ENCODE peak calls at places on chromosomes 2 and 18, in five cellular contexts. One of them, this sample, is unnamed.

GRCh38 chr2:9914384-9915065 is 37.0 kb upstream of the GRHL1 start:
- DNase-seq in heart left ventricle: no peak
- DNase-seq in body of pancreas: no peak
- DNase-seq in A549: peak; percentile 60
- DNase-seq in HCT116: peak; percentile 76
- DNase-seq in this sample: no peak

GRCh38 chr2:36482576-36483214 is 115.3 kb downstream of the FEZ2 start:
- DNase-seq in heart left ventricle: no peak
- DNase-seq in body of pancreas: peak; percentile 52
- DNase-seq in A549: no peak
- DNase-seq in HCT116: no peak
- DNase-seq in this sample: no peak

GRCh38 chr18:33588361-33588760 is 10.3 kb downstream of the ASXL3 start:
- DNase-seq in heart left ventricle: no peak
- DNase-seq in body of pancreas: no peak
- DNase-seq in A549: no peak
- DNase-seq in HCT116: no peak
- DNase-seq in this sample: no peak

GRCh38 chr2:202290316-202290715 is 24.8 kb downstream of the NOP58 start:
- DNase-seq in heart left ventricle: no peak
- DNase-seq in body of pancreas: no peak
- DNase-seq in A549: no peak
- DNase-seq in HCT116: no peak
- DNase-seq in this sample: no peak

GRCh38 chr2:168773719-168774521 is 28.5 kb upstream of the NOSTRIN start:
- DNase-seq in heart left ventricle: peak; percentile 55
- DNase-seq in body of pancreas: peak; percentile 83
- DNase-seq in A549: peak; percentile 13
- DNase-seq in HCT116: peak; percentile 52
- DNase-seq in this sample: peak; percentile 16

GRCh38 chr2:149191915-149192314 is 138.5 kb upstream of the LYPD6 start:
- DNase-seq in heart left ventricle: no peak
- DNase-seq in body of pancreas: no peak
- DNase-seq in A549: no peak
- DNase-seq in HCT116: no peak
- DNase-seq in this sample: no peak

GRCh38 chr18:21191596-21192307 is 50.3 kb upstream of the GREB1L start:
- DNase-seq in heart left ventricle: peak; percentile 40
- DNase-seq in body of pancreas: peak; percentile 30
- DNase-seq in A549: peak; percentile 20
- DNase-seq in HCT116: peak; percentile 57
- DNase-seq in this sample: peak; percentile 20

GRCh38 chr2:29249666-29250253 is 134.5 kb downstream of the CLIP4 start:
- DNase-seq in heart left ventricle: no peak
- DNase-seq in body of pancreas: no peak
- DNase-seq in A549: no peak
- DNase-seq in HCT116: no peak
- DNase-seq in this sample: no peak

GRCh38 chr18:34028341-34028740 is 196.4 kb downstream of the NOL4 start:
- DNase-seq in heart left ventricle: no peak
- DNase-seq in body of pancreas: no peak
- DNase-seq in A549: no peak
- DNase-seq in HCT116: no peak
- DNase-seq in this sample: no peak

GRCh38 chr2:224217962-224218347 is 178.9 kb upstream of the SERPINE2 start:
- DNase-seq in heart left ventricle: peak; percentile 34
- DNase-seq in body of pancreas: peak; percentile 10
- DNase-seq in A549: no peak
- DNase-seq in HCT116: no peak
- DNase-seq in this sample: no peak

GRCh38 chr18:69564602-69565001 is 163.9 kb downstream of the DOK6 start:
- DNase-seq in heart left ventricle: no peak
- DNase-seq in body of pancreas: no peak
- DNase-seq in A549: no peak
- DNase-seq in HCT116: no peak
- DNase-seq in this sample: no peak

GRCh38 chr2:240466579-240467148 is 31.2 kb downstream of the GPC1 start:
- DNase-seq in heart left ventricle: peak; percentile 17
- DNase-seq in body of pancreas: peak; percentile 1
- DNase-seq in A549: no peak
- DNase-seq in HCT116: no peak
- DNase-seq in this sample: peak; percentile 15

GRCh38 chr2:239443666-239444567 is 43.1 kb upstream of the HDAC4 start:
- DNase-seq in heart left ventricle: no peak
- DNase-seq in body of pancreas: no peak
- DNase-seq in A549: peak; percentile 15
- DNase-seq in HCT116: no peak
- DNase-seq in this sample: no peak

GRCh38 chr18:61551586-61551985 is 218.4 kb downstream of the CDH20 start:
- DNase-seq in heart left ventricle: peak; percentile 47
- DNase-seq in body of pancreas: peak; percentile 73
- DNase-seq in A549: peak; percentile 39
- DNase-seq in HCT116: peak; percentile 79
- DNase-seq in this sample: no peak

GRCh38 chr2:84906108-84906899 is 848 bp downstream of the TMSB10 start:
- DNase-seq in heart left ventricle: peak; percentile 56
- DNase-seq in body of pancreas: peak; percentile 53
- DNase-seq in A549: no peak
- DNase-seq in HCT116: no peak
- DNase-seq in this sample: no peak

GRCh38 chr2:151241224-151241623 is 20.4 kb downstream of the RBM43 start:
- DNase-seq in heart left ventricle: no peak
- DNase-seq in body of pancreas: no peak
- DNase-seq in A549: no peak
- DNase-seq in HCT116: no peak
- DNase-seq in this sample: no peak

GRCh38 chr2:28327963-28328922 is 64.4 kb upstream of the FOSL2 start:
- DNase-seq in heart left ventricle: no peak
- DNase-seq in body of pancreas: no peak
- DNase-seq in A549: no peak
- DNase-seq in HCT116: no peak
- DNase-seq in this sample: no peak

GRCh38 chr2:175168564-175168945 is 552 bp upstream of the ATF2 start:
- DNase-seq in heart left ventricle: no peak
- DNase-seq in body of pancreas: no peak
- DNase-seq in A549: no peak
- DNase-seq in HCT116: no peak
- DNase-seq in this sample: no peak

GRCh38 chr2:160299540-160299939 is 99.5 kb upstream of the ITGB6 start:
- DNase-seq in heart left ventricle: no peak
- DNase-seq in body of pancreas: no peak
- DNase-seq in A549: no peak
- DNase-seq in HCT116: no peak
- DNase-seq in this sample: no peak

GRCh38 chr2:74366036-74366435 is 14.1 kb downstream of the DCTN1 start:
- DNase-seq in heart left ventricle: no peak
- DNase-seq in body of pancreas: no peak
- DNase-seq in A549: no peak
- DNase-seq in HCT116: no peak
- DNase-seq in this sample: no peak

GRCh38 chr2:112648081-112648480 is 2.3 kb downstream of the SLC20A1 start:
- DNase-seq in heart left ventricle: no peak
- DNase-seq in body of pancreas: no peak
- DNase-seq in A549: no peak
- DNase-seq in HCT116: no peak
- DNase-seq in this sample: no peak

GRCh38 chr2:151947524-151948165 is 119.4 kb upstream of the ARL5A start:
- DNase-seq in heart left ventricle: no peak
- DNase-seq in body of pancreas: peak; percentile 55
- DNase-seq in A549: no peak
- DNase-seq in HCT116: no peak
- DNase-seq in this sample: no peak

GRCh38 chr2:20448246-20449046 is 1.6 kb downstream of the RHOB start:
- DNase-seq in heart left ventricle: peak; percentile 25
- DNase-seq in body of pancreas: no peak
- DNase-seq in A549: peak; percentile 32
- DNase-seq in HCT116: no peak
- DNase-seq in this sample: peak; percentile 27

GRCh38 chr2:216635171-216635570 is 2.0 kb downstream of the IGFBP2 start:
- DNase-seq in heart left ventricle: no peak
- DNase-seq in body of pancreas: no peak
- DNase-seq in A549: no peak
- DNase-seq in HCT116: no peak
- DNase-seq in this sample: no peak

GRCh38 chr2:125471963-125472362 is 1184.0 kb upstream of the GYPC start:
- DNase-seq in heart left ventricle: no peak
- DNase-seq in body of pancreas: peak; percentile 22
- DNase-seq in A549: peak; percentile 2
- DNase-seq in HCT116: no peak
- DNase-seq in this sample: no peak

GRCh38 chr2:98929920-98930319 is 6.1 kb downstream of the CRACDL start:
- DNase-seq in heart left ventricle: no peak
- DNase-seq in body of pancreas: no peak
- DNase-seq in A549: no peak
- DNase-seq in HCT116: no peak
- DNase-seq in this sample: no peak

GRCh38 chr2:54966165-54966819 is 84.0 kb downstream of the RTN4 start:
- DNase-seq in heart left ventricle: no peak
- DNase-seq in body of pancreas: no peak
- DNase-seq in A549: no peak
- DNase-seq in HCT116: no peak
- DNase-seq in this sample: no peak

GRCh38 chr2:156537147-156537546 is 101.0 kb downstream of the GPD2 start:
- DNase-seq in heart left ventricle: no peak
- DNase-seq in body of pancreas: no peak
- DNase-seq in A549: no peak
- DNase-seq in HCT116: no peak
- DNase-seq in this sample: no peak

GRCh38 chr2:62895632-62896009 is 155.0 kb upstream of the OTX1 start:
- DNase-seq in heart left ventricle: no peak
- DNase-seq in body of pancreas: no peak
- DNase-seq in A549: no peak
- DNase-seq in HCT116: no peak
- DNase-seq in this sample: no peak

GRCh38 chr18:79681484-79682387 is 2.1 kb downstream of the CTDP1 start:
- DNase-seq in heart left ventricle: no peak
- DNase-seq in body of pancreas: peak; percentile 31
- DNase-seq in A549: no peak
- DNase-seq in HCT116: no peak
- DNase-seq in this sample: no peak

GRCh38 chr2:120749506-120750431 is 14.1 kb downstream of the GLI2 start:
- DNase-seq in heart left ventricle: peak; percentile 48
- DNase-seq in body of pancreas: no peak
- DNase-seq in A549: no peak
- DNase-seq in HCT116: no peak
- DNase-seq in this sample: no peak

GRCh38 chr2:63497561-63497960 is 90.7 kb downstream of the WDPCP start:
- DNase-seq in heart left ventricle: no peak
- DNase-seq in body of pancreas: no peak
- DNase-seq in A549: no peak
- DNase-seq in HCT116: no peak
- DNase-seq in this sample: no peak

GRCh38 chr18:45061359-45061758 is 380.7 kb downstream of the SETBP1 start:
- DNase-seq in heart left ventricle: no peak
- DNase-seq in body of pancreas: no peak
- DNase-seq in A549: no peak
- DNase-seq in HCT116: no peak
- DNase-seq in this sample: no peak

GRCh38 chr18:45058076-45058475 is 377.4 kb downstream of the SETBP1 start:
- DNase-seq in heart left ventricle: no peak
- DNase-seq in body of pancreas: no peak
- DNase-seq in A549: no peak
- DNase-seq in HCT116: no peak
- DNase-seq in this sample: no peak

GRCh38 chr18:45056907-45057306 is 376.2 kb downstream of the SETBP1 start:
- DNase-seq in heart left ventricle: no peak
- DNase-seq in body of pancreas: no peak
- DNase-seq in A549: no peak
- DNase-seq in HCT116: no peak
- DNase-seq in this sample: no peak

GRCh38 chr18:45060102-45060501 is 379.4 kb downstream of the SETBP1 start:
- DNase-seq in heart left ventricle: no peak
- DNase-seq in body of pancreas: no peak
- DNase-seq in A549: no peak
- DNase-seq in HCT116: no peak
- DNase-seq in this sample: no peak

GRCh38 chr18:45059695-45060094 is 379.0 kb downstream of the SETBP1 start:
- DNase-seq in heart left ventricle: no peak
- DNase-seq in body of pancreas: no peak
- DNase-seq in A549: peak; percentile 1
- DNase-seq in HCT116: no peak
- DNase-seq in this sample: no peak
- TF ChIP-seq CTCF in heart left ventricle: no peak
- TF ChIP-seq CTCF in body of pancreas: no peak
- TF ChIP-seq CTCF in A549: no peak
- TF ChIP-seq CTCF in HCT116: no peak
- TF ChIP-seq CTCF in this sample: no peak

GRCh38 chr2:218877331-218877730 is 3.3 kb upstream of the WNT10A start:
- DNase-seq in heart left ventricle: no peak
- DNase-seq in body of pancreas: no peak
- DNase-seq in A549: no peak
- DNase-seq in HCT116: no peak
- DNase-seq in this sample: no peak
- H3K4me1 ChIP-seq in heart left ventricle: peaks cover 20% of the 10 kb centered on the region
- H3K4me1 ChIP-seq in body of pancreas: peaks cover 25% of the 10 kb centered on the region
- H3K4me1 ChIP-seq in A549: peaks cover 12% of the 10 kb centered on the region
- H3K4me1 ChIP-seq in HCT116: peaks cover 14% of the 10 kb centered on the region
- H3K4me1 ChIP-seq in this sample: no peaks in the 10 kb centered on the region

DNA sequence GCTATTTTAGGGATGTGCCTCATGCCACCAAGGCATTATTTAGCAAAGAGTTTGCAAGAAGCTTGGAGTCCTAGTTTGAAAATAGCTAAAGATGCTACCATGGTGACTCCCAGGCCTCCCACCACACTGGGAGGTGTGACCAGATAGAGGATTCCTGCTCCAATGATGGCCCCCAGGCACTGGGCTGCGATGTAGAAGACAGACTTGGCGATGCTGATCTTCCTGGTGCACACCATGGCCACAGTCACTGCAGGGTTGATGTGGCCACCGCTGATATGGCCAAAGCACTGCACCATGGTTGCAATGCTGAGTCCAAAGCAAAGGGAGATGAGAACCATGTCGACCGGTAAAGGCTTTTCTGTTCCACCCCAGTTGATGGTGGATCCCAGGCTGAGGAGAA is 3.4 kb downstream of the AQP4 start:
- DNase-seq in heart left ventricle: no peak
- DNase-seq in body of pancreas: no peak
- DNase-seq in A549: no peak
- DNase-seq in HCT116: no peak
- DNase-seq in this sample: no peak
- TF ChIP-seq POLR2A in heart left ventricle: no peak
- TF ChIP-seq POLR2A in body of pancreas: no peak
- TF ChIP-seq POLR2A in A549: no peak
- TF ChIP-seq POLR2A in HCT116: no peak
- TF ChIP-seq POLR2A in this sample: no peak

GRCh38 chr2:41764919-41765318 is 282.9 kb upstream of the PKDCC start:
- DNase-seq in heart left ventricle: no peak
- DNase-seq in body of pancreas: no peak
- DNase-seq in A549: no peak
- DNase-seq in HCT116: no peak
- DNase-seq in this sample: no peak
- TF ChIP-seq CTCF in heart left ventricle: no peak
- TF ChIP-seq CTCF in body of pancreas: no peak
- TF ChIP-seq CTCF in A549: no peak
- TF ChIP-seq CTCF in HCT116: no peak
- TF ChIP-seq CTCF in this sample: no peak

This sample was measured in uterus.